ENCODE peak calls at places on chromosomes 3 and 15, in eight cellular contexts. One of them, this sample, is unnamed.

GRCh38 chr3:45546223-45546622 is 48.3 kb upstream of the LIMD1 start:
- DNase-seq in fibroblast of the aortic adventitia: no peak
- DNase-seq in left ventricle myocardium inferior: no peak
- DNase-seq in GM12865: no peak
- DNase-seq in AG10803: no peak
- DNase-seq in cardiac fibroblast: no peak
- DNase-seq in progenitor cell of endocrine pancreas: no peak
- DNase-seq in cardiac muscle cell: no peak
- DNase-seq in this sample: no peak

GRCh38 chr3:98563661-98564281 is 29.6 kb downstream of the CPOX start:
- DNase-seq in GM12865: peak
- DNase-seq in left ventricle myocardium inferior: no peak
- DNase-seq in progenitor cell of endocrine pancreas: no peak
- DNase-seq in fibroblast of the aortic adventitia: peak
- DNase-seq in cardiac fibroblast: peak
- DNase-seq in AG10803: peak
- DNase-seq in cardiac muscle cell: peak
- DNase-seq in this sample: no peak

GRCh38 chr3:117853923-117854322 is 1144.3 kb downstream of the TUSC7 start:
- DNase-seq in cardiac fibroblast: peak
- DNase-seq in AG10803: peak
- DNase-seq in cardiac muscle cell: peak
- DNase-seq in progenitor cell of endocrine pancreas: no peak
- DNase-seq in fibroblast of the aortic adventitia: peak
- DNase-seq in GM12865: no peak
- DNase-seq in left ventricle myocardium inferior: no peak
- DNase-seq in this sample: no peak

GRCh38 chr3:27985369-27986035 is 255.9 kb upstream of the CMC1 start:
- DNase-seq in cardiac fibroblast: peak
- DNase-seq in AG10803: peak
- DNase-seq in GM12865: no peak
- DNase-seq in progenitor cell of endocrine pancreas: no peak
- DNase-seq in left ventricle myocardium inferior: no peak
- DNase-seq in cardiac muscle cell: no peak
- DNase-seq in fibroblast of the aortic adventitia: peak
- DNase-seq in this sample: no peak

GRCh38 chr15:38002883-38003477 is 68.5 kb downstream of the TMCO5A start:
- DNase-seq in AG10803: peak
- DNase-seq in left ventricle myocardium inferior: peak
- DNase-seq in progenitor cell of endocrine pancreas: no peak
- DNase-seq in cardiac muscle cell: peak
- DNase-seq in GM12865: peak
- DNase-seq in fibroblast of the aortic adventitia: peak
- DNase-seq in cardiac fibroblast: peak
- DNase-seq in this sample: no peak

GRCh38 chr3:66236281-66236680 is 15.5 kb downstream of the SLC25A26 start:
- DNase-seq in progenitor cell of endocrine pancreas: no peak
- DNase-seq in cardiac muscle cell: peak
- DNase-seq in cardiac fibroblast: peak
- DNase-seq in GM12865: no peak
- DNase-seq in fibroblast of the aortic adventitia: peak
- DNase-seq in left ventricle myocardium inferior: no peak
- DNase-seq in AG10803: peak
- DNase-seq in this sample: no peak

GRCh38 chr15:83846847-83847246 is 192.9 kb downstream of the ADAMTSL3 start:
- DNase-seq in GM12865: no peak
- DNase-seq in AG10803: peak
- DNase-seq in progenitor cell of endocrine pancreas: no peak
- DNase-seq in cardiac fibroblast: peak
- DNase-seq in left ventricle myocardium inferior: no peak
- DNase-seq in fibroblast of the aortic adventitia: peak
- DNase-seq in cardiac muscle cell: peak
- DNase-seq in this sample: no peak

GRCh38 chr3:117761992-117762944 is 1052.7 kb downstream of the TUSC7 start:
- DNase-seq in fibroblast of the aortic adventitia: peak
- DNase-seq in cardiac fibroblast: no peak
- DNase-seq in progenitor cell of endocrine pancreas: no peak
- DNase-seq in GM12865: no peak
- DNase-seq in cardiac muscle cell: no peak
- DNase-seq in left ventricle myocardium inferior: no peak
- DNase-seq in AG10803: no peak
- DNase-seq in this sample: no peak

GRCh38 chr15:23385886-23386430 is 31.4 kb downstream of the GOLGA8S start:
- DNase-seq in fibroblast of the aortic adventitia: no peak
- DNase-seq in left ventricle myocardium inferior: no peak
- DNase-seq in cardiac muscle cell: no peak
- DNase-seq in progenitor cell of endocrine pancreas: no peak
- DNase-seq in AG10803: no peak
- DNase-seq in GM12865: no peak
- DNase-seq in cardiac fibroblast: no peak
- DNase-seq in this sample: no peak

GRCh38 chr3:46860381-46861292 is 2.6 kb downstream of the MYL3 start:
- DNase-seq in left ventricle myocardium inferior: peak
- DNase-seq in AG10803: no peak
- DNase-seq in fibroblast of the aortic adventitia: no peak
- DNase-seq in GM12865: peak
- DNase-seq in cardiac muscle cell: no peak
- DNase-seq in progenitor cell of endocrine pancreas: no peak
- DNase-seq in cardiac fibroblast: no peak
- DNase-seq in this sample: no peak

GRCh38 chr3:131550562-131551188 is 47.9 kb upstream of the MRPL3 start:
- DNase-seq in progenitor cell of endocrine pancreas: no peak
- DNase-seq in fibroblast of the aortic adventitia: no peak
- DNase-seq in AG10803: no peak
- DNase-seq in GM12865: no peak
- DNase-seq in left ventricle myocardium inferior: no peak
- DNase-seq in cardiac fibroblast: no peak
- DNase-seq in cardiac muscle cell: no peak
- DNase-seq in this sample: no peak

GRCh38 chr3:114213669-114214541 is 23.5 kb downstream of the ZNF80 start:
- DNase-seq in left ventricle myocardium inferior: no peak
- DNase-seq in AG10803: peak
- DNase-seq in cardiac muscle cell: peak
- DNase-seq in cardiac fibroblast: peak
- DNase-seq in progenitor cell of endocrine pancreas: no peak
- DNase-seq in fibroblast of the aortic adventitia: peak
- DNase-seq in GM12865: peak
- DNase-seq in this sample: peak

GRCh38 chr3:23479026-23479425 is 275.9 kb downstream of the UBE2E2 start:
- DNase-seq in left ventricle myocardium inferior: no peak
- DNase-seq in fibroblast of the aortic adventitia: no peak
- DNase-seq in progenitor cell of endocrine pancreas: no peak
- DNase-seq in cardiac muscle cell: no peak
- DNase-seq in AG10803: no peak
- DNase-seq in GM12865: no peak
- DNase-seq in cardiac fibroblast: no peak
- DNase-seq in this sample: no peak

GRCh38 chr15:78878356-78878755 is 5.7 kb downstream of the MORF4L1 start:
- DNase-seq in AG10803: peak
- DNase-seq in cardiac muscle cell: peak
- DNase-seq in progenitor cell of endocrine pancreas: no peak
- DNase-seq in GM12865: no peak
- DNase-seq in left ventricle myocardium inferior: no peak
- DNase-seq in cardiac fibroblast: peak
- DNase-seq in fibroblast of the aortic adventitia: no peak
- DNase-seq in this sample: no peak

GRCh38 chr3:129070086-129070875 is 9.7 kb downstream of the GP9 start:
- DNase-seq in GM12865: no peak
- DNase-seq in cardiac muscle cell: no peak
- DNase-seq in cardiac fibroblast: no peak
- DNase-seq in left ventricle myocardium inferior: no peak
- DNase-seq in AG10803: no peak
- DNase-seq in fibroblast of the aortic adventitia: no peak
- DNase-seq in progenitor cell of endocrine pancreas: no peak
- DNase-seq in this sample: no peak

GRCh38 chr3:189258261-189258660 is 86.5 kb downstream of the TPRG1 start:
- DNase-seq in cardiac fibroblast: no peak
- DNase-seq in progenitor cell of endocrine pancreas: no peak
- DNase-seq in AG10803: no peak
- DNase-seq in GM12865: no peak
- DNase-seq in left ventricle myocardium inferior: no peak
- DNase-seq in fibroblast of the aortic adventitia: no peak
- DNase-seq in cardiac muscle cell: no peak
- DNase-seq in this sample: no peak
- TF ChIP-seq CTCF in cardiac fibroblast: no peak
- TF ChIP-seq CTCF in progenitor cell of endocrine pancreas: no peak
- TF ChIP-seq CTCF in AG10803: no peak
- TF ChIP-seq CTCF in GM12865: no peak
- TF ChIP-seq CTCF in left ventricle myocardium inferior: no peak
- TF ChIP-seq CTCF in fibroblast of the aortic adventitia: no peak
- TF ChIP-seq CTCF in cardiac muscle cell: no peak
- TF ChIP-seq CTCF in this sample: no peak

DNA sequence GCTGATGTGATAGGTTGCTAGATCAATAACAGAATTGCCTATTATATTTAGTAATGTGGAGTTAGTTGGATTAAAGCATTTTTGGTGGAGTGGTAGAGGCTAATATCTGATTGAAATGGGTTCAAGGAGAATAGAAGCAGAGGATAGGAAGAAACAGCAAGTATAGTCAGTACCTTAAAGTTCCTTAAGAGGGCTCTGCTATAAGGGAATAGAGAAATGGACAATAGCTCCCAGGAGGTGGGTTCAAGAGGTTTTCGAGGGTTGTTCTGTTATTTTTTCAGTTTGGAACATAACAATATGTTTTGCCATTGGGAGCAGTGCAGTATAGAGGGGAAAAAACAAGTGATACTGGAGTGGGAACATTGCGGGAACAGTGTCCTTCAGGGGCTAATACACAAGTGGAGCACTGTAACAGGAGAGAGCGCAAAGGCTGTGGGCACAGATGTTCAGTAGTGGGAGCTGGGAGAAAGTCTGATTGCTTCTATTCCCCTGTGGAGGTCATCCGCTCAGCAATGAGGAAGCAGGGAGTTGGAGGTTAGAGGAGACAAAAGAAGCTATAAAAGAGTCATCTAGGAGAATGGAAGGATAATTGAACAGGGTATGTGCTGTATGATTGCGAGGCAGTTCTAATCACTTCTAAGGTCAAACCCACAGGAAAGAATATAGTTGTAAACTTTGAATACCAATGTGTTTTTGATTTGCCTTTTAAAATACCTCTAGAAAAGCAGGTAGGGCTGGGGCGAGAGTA is 3.3 kb downstream of the MRPS11 start:
- DNase-seq in left ventricle myocardium inferior: no peak
- DNase-seq in cardiac fibroblast: no peak
- DNase-seq in cardiac muscle cell: no peak
- DNase-seq in AG10803: no peak
- DNase-seq in fibroblast of the aortic adventitia: no peak
- DNase-seq in progenitor cell of endocrine pancreas: no peak
- DNase-seq in GM12865: no peak
- DNase-seq in this sample: no peak
- TF ChIP-seq CTCF in left ventricle myocardium inferior: no peak
- TF ChIP-seq CTCF in cardiac fibroblast: no peak
- TF ChIP-seq CTCF in cardiac muscle cell: no peak
- TF ChIP-seq CTCF in AG10803: no peak
- TF ChIP-seq CTCF in fibroblast of the aortic adventitia: no peak
- TF ChIP-seq CTCF in progenitor cell of endocrine pancreas: no peak
- TF ChIP-seq CTCF in GM12865: no peak
- TF ChIP-seq CTCF in this sample: no peak

GRCh38 chr15:57703387-57703786 is 3.1 kb upstream of the POLR2M start:
- DNase-seq in cardiac fibroblast: no peak
- DNase-seq in AG10803: peak
- DNase-seq in fibroblast of the aortic adventitia: no peak
- DNase-seq in progenitor cell of endocrine pancreas: no peak
- DNase-seq in left ventricle myocardium inferior: no peak
- DNase-seq in cardiac muscle cell: no peak
- DNase-seq in GM12865: no peak
- DNase-seq in this sample: no peak
- TF ChIP-seq CTCF in cardiac fibroblast: no peak
- TF ChIP-seq CTCF in AG10803: no peak
- TF ChIP-seq CTCF in fibroblast of the aortic adventitia: no peak
- TF ChIP-seq CTCF in progenitor cell of endocrine pancreas: no peak
- TF ChIP-seq CTCF in left ventricle myocardium inferior: no peak
- TF ChIP-seq CTCF in cardiac muscle cell: no peak
- TF ChIP-seq CTCF in GM12865: no peak
- TF ChIP-seq CTCF in this sample: no peak

GRCh38 chr3:152097770-152098169 is 171.0 kb upstream of the MBNL1 start:
- DNase-seq in AG10803: no peak
- DNase-seq in cardiac fibroblast: peak
- DNase-seq in left ventricle myocardium inferior: no peak
- DNase-seq in fibroblast of the aortic adventitia: no peak
- DNase-seq in progenitor cell of endocrine pancreas: no peak
- DNase-seq in cardiac muscle cell: peak
- DNase-seq in GM12865: no peak
- DNase-seq in this sample: no peak

GRCh38 chr3:152103257-152103656 is 165.5 kb upstream of the MBNL1 start:
- DNase-seq in fibroblast of the aortic adventitia: no peak
- DNase-seq in cardiac fibroblast: no peak
- DNase-seq in left ventricle myocardium inferior: no peak
- DNase-seq in AG10803: no peak
- DNase-seq in progenitor cell of endocrine pancreas: no peak
- DNase-seq in GM12865: no peak
- DNase-seq in cardiac muscle cell: no peak
- DNase-seq in this sample: no peak

GRCh38 chr3:152097120-152097519 is 171.6 kb upstream of the MBNL1 start:
- DNase-seq in GM12865: no peak
- DNase-seq in cardiac muscle cell: no peak
- DNase-seq in fibroblast of the aortic adventitia: no peak
- DNase-seq in left ventricle myocardium inferior: no peak
- DNase-seq in progenitor cell of endocrine pancreas: no peak
- DNase-seq in cardiac fibroblast: no peak
- DNase-seq in AG10803: no peak
- DNase-seq in this sample: no peak

GRCh38 chr3:152102410-152102809 is 166.3 kb upstream of the MBNL1 start:
- DNase-seq in fibroblast of the aortic adventitia: no peak
- DNase-seq in left ventricle myocardium inferior: no peak
- DNase-seq in progenitor cell of endocrine pancreas: no peak
- DNase-seq in GM12865: no peak
- DNase-seq in cardiac fibroblast: no peak
- DNase-seq in AG10803: no peak
- DNase-seq in cardiac muscle cell: no peak
- DNase-seq in this sample: no peak

DNA sequence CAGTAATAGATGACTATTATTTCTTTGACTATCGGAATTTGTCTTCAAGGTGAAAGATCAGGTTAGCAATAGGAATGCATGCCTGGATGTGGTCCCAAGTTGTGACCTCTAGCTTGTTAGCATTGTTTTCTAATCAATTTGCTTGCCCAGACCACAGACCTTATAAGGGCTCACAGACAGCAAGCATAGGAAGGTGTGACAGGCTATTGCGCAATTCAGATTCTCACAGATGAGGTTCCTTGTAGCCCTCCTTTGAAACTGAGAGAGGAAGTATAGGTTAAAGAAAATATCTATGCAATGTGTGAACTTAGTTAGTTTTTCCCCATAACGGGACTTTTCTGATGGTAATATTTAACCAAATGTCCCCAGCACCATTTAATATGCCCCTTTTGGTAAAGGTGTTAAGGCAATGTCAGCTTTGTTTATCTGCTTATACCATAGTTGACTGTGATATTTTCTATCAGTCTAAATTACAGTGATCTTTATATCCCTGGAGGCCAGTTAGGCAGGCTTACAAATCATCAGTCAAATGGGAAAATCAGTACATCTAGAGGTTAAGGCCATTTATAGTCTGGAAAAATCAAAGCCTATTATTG is 168.1 kb upstream of the MBNL1 start:
- DNase-seq in fibroblast of the aortic adventitia: no peak
- DNase-seq in left ventricle myocardium inferior: no peak
- DNase-seq in GM12865: peak
- DNase-seq in cardiac fibroblast: no peak
- DNase-seq in progenitor cell of endocrine pancreas: no peak
- DNase-seq in cardiac muscle cell: peak
- DNase-seq in AG10803: no peak
- DNase-seq in this sample: no peak
- TF ChIP-seq CTCF in fibroblast of the aortic adventitia: no peak
- TF ChIP-seq CTCF in left ventricle myocardium inferior: no peak
- TF ChIP-seq CTCF in GM12865: no peak
- TF ChIP-seq CTCF in cardiac fibroblast: no peak
- TF ChIP-seq CTCF in progenitor cell of endocrine pancreas: no peak
- TF ChIP-seq CTCF in cardiac muscle cell: no peak
- TF ChIP-seq CTCF in AG10803: no peak
- TF ChIP-seq CTCF in this sample: no peak

GRCh38 chr15:40079456-40079855 is 29.2 kb downstream of the BMF start:
- DNase-seq in GM12865: no peak
- DNase-seq in fibroblast of the aortic adventitia: no peak
- DNase-seq in progenitor cell of endocrine pancreas: no peak
- DNase-seq in cardiac fibroblast: no peak
- DNase-seq in cardiac muscle cell: no peak
- DNase-seq in left ventricle myocardium inferior: no peak
- DNase-seq in AG10803: no peak
- DNase-seq in this sample: no peak
- TF ChIP-seq CTCF in GM12865: no peak
- TF ChIP-seq CTCF in fibroblast of the aortic adventitia: no peak
- TF ChIP-seq CTCF in progenitor cell of endocrine pancreas: no peak
- TF ChIP-seq CTCF in cardiac fibroblast: no peak
- TF ChIP-seq CTCF in cardiac muscle cell: no peak
- TF ChIP-seq CTCF in left ventricle myocardium inferior: no peak
- TF ChIP-seq CTCF in AG10803: no peak
- TF ChIP-seq CTCF in this sample: no peak

This sample was measured in CD4-positive, alpha-beta T cell.